ENCODE peak calls at places on chromosomes 11 and 22, in eight cellular contexts. T is germinal center; Y is adipocyte; X is NCI-H1105 treated with DMSO at 0.1 percent for 48 hours; D is GM12865; G is fibroblast of villous mesenchyme; U is activated CD4-positive, alpha-beta T cell treated with anti-CD3 and anti-CD28 coated beads, Interleukin-2, amount 50 U/mL, for 24 hours; N is CD8-positive, alpha-beta memory T cell. J is an unnamed sample.

GRCh38 chr22:20324139-20324516 is 4.3 kb upstream of the DGCR6L start:
- DNase-seq in G (no peak), D (no peak), N (no peak), X (no peak), Y (no peak), T (no peak), U (no peak), J (no peak)

GRCh38 chr11:114259551-114259983 is 36.6 kb upstream of the NNMT start:
- DNase-seq in T (no peak), U (no peak), Y (no peak), G (no peak), N (no peak), D (no peak), X (no peak), J (no peak)

GRCh38 chr22:49101225-49101624 is 726.4 kb downstream of the BRD1 start:
- DNase-seq in T (no peak), D (no peak), G (no peak), X (no peak), U (no peak), Y (no peak), N (no peak), J (no peak)

GRCh38 chr22:23847991-23848864 is 9.4 kb upstream of the DERL3 start:
- DNase-seq in G (no peak), Y (no peak), N (no peak), D (no peak), T (peak; percentile 54), X (no peak), U (no peak), J (peak; percentile 83)

GRCh38 chr11:9206496-9206895 is 58.7 kb downstream of the DENND5A start:
- DNase-seq in X (no peak), Y (peak; percentile 75), N (no peak), T (no peak), U (no peak), D (no peak), G (peak; percentile 65), J (no peak)

GRCh38 chr22:36337365-36338130 is 50.2 kb downstream of the MYH9 start:
- DNase-seq in D (no peak), T (no peak), N (no peak), Y (no peak), G (no peak), U (no peak), X (no peak), J (no peak)

GRCh38 chr11:78832226-78832947 is 257.7 kb upstream of the NARS2 start:
- DNase-seq in Y (no peak), G (no peak), T (no peak), D (no peak), X (no peak), U (no peak), N (no peak), J (no peak)

GRCh38 chr11:106422585-106422984 is 345.1 kb downstream of the AASDHPPT start:
- DNase-seq in U (no peak), Y (no peak), X (no peak), G (no peak), T (no peak), D (no peak), N (no peak), J (no peak)

GRCh38 chr22:27718186-27719032 is 83.1 kb downstream of the MN1 start:
- DNase-seq in G (peak; percentile 94), X (no peak), N (no peak), T (no peak), D (no peak), Y (peak; percentile 97), U (no peak), J (no peak)

GRCh38 chr11:19444231-19444630 is 203.5 kb upstream of the E2F8 start:
- DNase-seq in D (no peak), Y (no peak), X (no peak), T (no peak), N (no peak), G (peak; percentile 81), U (no peak), J (no peak)

GRCh38 chr11:3944198-3944597 is 88.7 kb downstream of the STIM1 start:
- DNase-seq in U (no peak), T (no peak), G (no peak), Y (peak; percentile 67), D (no peak), N (no peak), X (no peak), J (no peak)

GRCh38 chr11:102268985-102269470 is 48.3 kb upstream of the BIRC3 start:
- DNase-seq in U (no peak), D (no peak), T (no peak), N (no peak), Y (no peak), X (no peak), G (no peak), J (no peak)